ENCODE peak calls at places on chromosomes 13 and 19, in ten cellular contexts. X is breast epithelium; O is NB4; U is mucosa of gallbladder; D is foreskin fibroblast; P is erythroblast; I is cardiac fibroblast; K is stimulated activated CD4-positive, alpha-beta T cell treated with anti-CD3 and anti-CD28 coated beads, Interleukin-4, amount 100 ng/mL, for 1 hour; Z is GM19239; R is activated T-cell treated with anti-CD3 and anti-CD28 coated beads, Interleukin-2, amount 50 U/mL, for 1 hour. N is an unnamed sample.

GRCh38 chr19:35295792-35296462 is 4.0 kb downstream of the MAG start:
- DNase-seq in P (no peak), R (peak), X (no peak), U (no peak), Z (peak), I (no peak), K (no peak), D (no peak), O (no peak), N (peak)

GRCh38 chr13:43044720-43045301 is 21.4 kb downstream of the DNAJC15 start:
- DNase-seq in K (no peak), R (no peak), P (no peak), Z (no peak), X (no peak), I (no peak), D (no peak), U (no peak), O (no peak), N (no peak)

GRCh38 chr13:110509971-110510786 is 51.3 kb downstream of the RAB20 start:
- DNase-seq in R (no peak), P (peak), Z (peak), O (peak), U (no peak), X (no peak), D (peak), K (no peak), I (no peak), N (peak)

GRCh38 chr19:3471954-3472655 is 8.2 kb downstream of the SMIM24 start:
- DNase-seq in U (no peak), K (peak), P (no peak), R (peak), O (peak), D (peak), Z (no peak), I (no peak), X (no peak), N (peak)

GRCh38 chr19:1767464-1767933 is 14.2 kb downstream of the ONECUT3 start:
- DNase-seq in R (peak), K (peak), Z (peak), P (no peak), D (peak), X (no peak), I (peak), U (peak), O (peak), N (peak)

GRCh38 chr19:34228347-34228746 is 26.0 kb upstream of the GARRE1 start:
- DNase-seq in D (peak), I (peak), Z (no peak), K (no peak), O (no peak), X (no peak), P (no peak), U (no peak), R (no peak), N (no peak)

GRCh38 chr19:58003153-58003828 is 671 bp upstream of the ZNF606 start:
- DNase-seq in I (peak), U (no peak), K (no peak), D (no peak), X (no peak), R (no peak), O (no peak), Z (no peak), P (no peak), N (no peak)

GRCh38 chr19:36418287-36419001 is at the start of gene ZFP82:
- DNase-seq in I (peak), U (peak), P (peak), R (peak), K (peak), O (no peak), Z (peak), D (peak), X (peak), N (peak)

GRCh38 chr19:14700711-14701110 is 10.9 kb downstream of the ZNF333 start:
- DNase-seq in U (no peak), I (no peak), R (no peak), O (no peak), K (no peak), P (no peak), X (no peak), D (no peak), Z (no peak), N (no peak)

GRCh38 chr13:20714161-20714560 is 10.7 kb downstream of the IL17D start:
- DNase-seq in P (no peak), Z (no peak), R (no peak), X (no peak), I (peak), O (no peak), U (no peak), D (peak), K (no peak), N (no peak)

GRCh38 chr19:48728882-48729645 is 9.5 kb upstream of the MAMSTR start:
- DNase-seq in O (no peak), X (no peak), U (no peak), Z (no peak), P (no peak), K (no peak), D (no peak), I (peak), R (no peak), N (no peak)

GRCh38 chr19:11007376-11007775 is 46.5 kb downstream of the SMARCA4 start:
- DNase-seq in U (no peak), O (no peak), X (no peak), D (no peak), Z (no peak), R (no peak), P (no peak), K (no peak), I (no peak), N (no peak)

GRCh38 chr13:29459818-29460335 is 135.6 kb downstream of the SLC7A1 start:
- DNase-seq in P (peak), D (no peak), X (no peak), K (no peak), I (no peak), Z (no peak), U (no peak), R (no peak), O (no peak), N (peak)

GRCh38 chr13:110092869-110093268 is 214.1 kb downstream of the COL4A1 start:
- DNase-seq in R (no peak), K (no peak), X (no peak), D (peak), U (no peak), Z (no peak), P (no peak), O (no peak), I (peak), N (no peak)

GRCh38 chr19:49574206-49574755 is 6.1 kb downstream of the NOSIP start:
- DNase-seq in Z (no peak), X (no peak), O (no peak), P (no peak), K (no peak), D (peak), I (peak), R (no peak), U (no peak), N (no peak)

GRCh38 chr13:51519839-51520238 is 64.4 kb upstream of the WDFY2 start:
- DNase-seq in P (no peak), X (no peak), D (peak), R (no peak), O (no peak), K (no peak), I (peak), U (no peak), Z (no peak), N (no peak)

GRCh38 chr13:103140001-103140671 is 73.9 kb upstream of the SLC10A2 start:
- DNase-seq in Z (peak), D (peak), P (no peak), K (no peak), I (peak), X (no peak), R (no peak), U (peak), O (peak), N (peak)

N was measured in OCI-M1.